ENCODE peak calls at places on chromosomes 1 and 21, in eight cellular contexts. F is suprapubic skin; U is SJSA1; S is psoas muscle; D is left ventricle myocardium inferior; K is fibroblast of lung; O is CD8-positive, alpha-beta memory T cell; Z is cardiac muscle cell. E is an unnamed sample. For H3K36me3 and H3K27me3, the result is how much of the 10 kb centered on the place peaks cover.

GRCh38 chr1:64531057-64531456 is 61.1 kb downstream of the CACHD1 start:
- DNase-seq in O (no peak), Z (no peak), F (no peak), K (no peak), S (no peak), U (no peak), D (no peak), E (no peak)

GRCh38 chr21:42067531-42068255 is 3.4 kb upstream of the UMODL1 start:
- DNase-seq in F (no peak), Z (no peak), O (no peak), D (no peak), S (peak), U (no peak), K (no peak), E (no peak)

GRCh38 chr1:184535191-184535970 is 148.6 kb downstream of the C1orf21 start:
- DNase-seq in K (peak), S (no peak), F (no peak), D (no peak), O (no peak), Z (no peak), U (no peak), E (peak)

GRCh38 chr1:94819584-94819944 is 593 bp upstream of the SLC44A3 start:
- DNase-seq in F (no peak), D (no peak), U (no peak), S (no peak), Z (no peak), O (no peak), K (no peak), E (no peak)

GRCh38 chr1:183394435-183394834 is 23.7 kb downstream of the NMNAT2 start:
- DNase-seq in K (no peak), D (no peak), U (no peak), O (no peak), S (no peak), Z (no peak), F (no peak), E (no peak)

GRCh38 chr1:48493970-48494769 is 22.2 kb upstream of the SPATA6 start:
- DNase-seq in S (no peak), K (peak), F (no peak), O (no peak), U (no peak), Z (no peak), D (no peak), E (peak)

GRCh38 chr1:36471830-36472641 is 7.9 kb upstream of the MRPS15 start:
- DNase-seq in K (no peak), U (no peak), F (no peak), S (no peak), Z (no peak), D (no peak), O (no peak), E (no peak)

GRCh38 chr1:15703562-15703961 is 19.4 kb downstream of the PLEKHM2 start:
- DNase-seq in O (no peak), U (no peak), F (no peak), K (peak), Z (peak), D (peak), S (peak), E (peak)

GRCh38 chr1:113899101-113899500 is 5.5 kb downstream of the AP4B1 start:
- DNase-seq in O (no peak), U (no peak), F (no peak), S (no peak), K (no peak), D (no peak), Z (no peak), E (peak)

GRCh38 chr1:180636138-180636537 is 4.3 kb downstream of the XPR1 start:
- DNase-seq in U (no peak), S (no peak), Z (no peak), F (no peak), D (no peak), O (no peak), K (no peak), E (no peak)

GRCh38 chr1:231165371-231165770 is 3.5 kb downstream of the TRIM67 start:
- DNase-seq in S (no peak), F (no peak), D (no peak), Z (no peak), O (no peak), K (peak), U (no peak), E (peak)

GRCh38 chr1:14095001-14095400 is 395.0 kb downstream of the PRDM2 start:
- DNase-seq in O (no peak), S (no peak), K (peak), U (no peak), D (no peak), Z (peak), F (no peak), E (peak)

GRCh38 chr1:42979888-42980800 is 21.5 kb upstream of the SLC2A1 start:
- DNase-seq in K (no peak), U (no peak), Z (no peak), F (no peak), D (no peak), O (no peak), S (no peak), E (no peak)

GRCh38 chr21:34797202-34797527 is 128.4 kb downstream of the CLIC6 start:
- DNase-seq in K (no peak), O (no peak), D (no peak), S (no peak), U (peak), Z (no peak), F (no peak), E (no peak)

GRCh38 chr21:34799092-34799491 is 130.3 kb downstream of the CLIC6 start:
- DNase-seq in S (no peak), D (no peak), O (no peak), U (no peak), Z (no peak), F (no peak), K (no peak), E (no peak)

GRCh38 chr21:34796518-34797201 is 127.9 kb downstream of the CLIC6 start:
- DNase-seq in F (no peak), O (no peak), U (peak), Z (peak), D (no peak), S (no peak), K (no peak), E (peak)

GRCh38 chr21:34795152-34796141 is 126.7 kb downstream of the CLIC6 start:
- DNase-seq in F (no peak), S (peak), O (no peak), D (no peak), Z (no peak), K (peak), U (peak), E (peak)

GRCh38 chr21:34797926-34798595 is 129.3 kb downstream of the CLIC6 start:
- DNase-seq in D (no peak), F (no peak), K (no peak), U (peak), Z (no peak), S (no peak), O (no peak), E (no peak)
- H3K36me3 ChIP-seq in D (under half), F (under half), K (under half), U (half or more), Z (under half), S (under half), O (half or more), E (half or more)

GRCh38 chr1:246725191-246725590 is 982 bp downstream of the SCCPDH start:
- DNase-seq in Z (no peak), D (no peak), U (no peak), K (no peak), S (no peak), F (no peak), O (no peak), E (peak)
- H3K4me3 ChIP-seq in Z (peak), D (peak), U (peak), K (peak), S (peak), F (peak), O (no peak), E (peak)

DNA sequence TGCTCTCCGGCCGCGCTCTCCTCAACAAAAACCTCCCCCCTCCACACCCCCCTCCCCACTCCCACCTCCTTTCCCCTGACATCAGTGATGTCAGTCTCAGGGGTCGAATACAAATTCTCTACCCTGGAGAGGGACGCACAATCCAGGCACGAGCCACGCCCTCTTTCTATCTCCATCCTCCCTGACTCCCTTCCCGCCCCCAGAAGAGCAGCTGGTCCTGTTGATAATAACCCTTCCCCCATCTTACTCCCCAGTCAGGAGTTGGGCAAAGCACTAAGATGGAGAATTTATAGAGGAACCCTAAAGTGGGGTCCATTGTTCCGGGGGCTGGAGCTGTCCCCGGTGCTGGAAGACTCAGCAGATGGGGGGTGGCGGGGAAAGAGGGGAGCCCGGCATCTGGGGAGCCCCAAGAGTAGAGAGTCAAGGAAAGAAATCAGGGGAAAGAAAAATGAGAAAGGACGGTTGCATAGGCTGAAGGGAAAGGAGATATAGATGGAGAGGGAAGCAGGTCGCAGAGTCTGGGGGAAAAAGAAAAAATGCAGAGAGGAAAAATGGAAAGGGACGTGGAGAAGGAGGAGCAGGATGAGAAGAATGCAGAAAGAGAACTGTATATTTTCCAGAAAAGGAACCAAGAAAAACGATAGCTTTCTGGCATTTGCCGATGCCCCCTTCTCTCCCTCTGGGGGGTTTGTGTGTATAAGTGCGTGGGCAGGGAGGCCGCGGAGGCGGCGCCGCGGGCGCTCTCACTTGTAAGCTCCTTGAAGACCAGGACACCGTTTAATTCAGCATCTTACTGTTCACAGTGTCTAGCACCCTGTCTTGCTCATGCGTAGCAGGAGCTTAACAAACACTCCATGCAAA is at the start of gene CELF3:
- DNase-seq in U (no peak), S (no peak), K (peak), D (no peak), F (no peak), O (peak), Z (peak), E (peak)
- H3K27me3 ChIP-seq in U (under half), S (under half), K (under half), D (half or more), F (under half), O (under half), Z (under half), E (under half)

GRCh38 chr1:161335796-161336195 is 21.6 kb downstream of the SDHC start:
- DNase-seq in Z (no peak), S (no peak), K (peak), U (no peak), D (no peak), O (no peak), F (no peak), E (peak)

GRCh38 chr1:161333166-161333565 is 19.0 kb downstream of the SDHC start:
- DNase-seq in U (no peak), F (no peak), S (no peak), Z (no peak), D (no peak), O (no peak), K (no peak), E (no peak)

DNA sequence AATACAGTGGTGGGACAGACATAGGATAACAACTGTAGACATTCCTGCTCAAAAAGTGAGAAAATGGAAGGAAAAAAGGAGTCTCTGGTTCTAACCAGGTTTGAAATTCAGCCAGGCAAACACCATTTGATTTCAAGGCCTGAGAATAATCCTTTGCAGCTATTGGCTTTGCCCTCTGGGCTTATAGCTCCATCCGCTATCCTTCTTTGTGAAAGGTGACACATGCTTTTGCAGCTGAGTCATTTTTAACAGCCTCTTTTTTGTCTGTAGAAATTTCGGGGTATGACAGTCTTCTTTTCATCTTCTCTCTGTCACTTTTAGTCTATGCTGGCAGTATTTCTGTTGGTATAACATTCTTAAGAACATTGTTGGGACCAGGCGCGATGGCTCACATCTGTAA is 16.2 kb downstream of the SDHC start:
- DNase-seq in S (no peak), F (no peak), K (no peak), O (no peak), Z (no peak), D (no peak), U (no peak), E (peak)
- H3K36me3 ChIP-seq in S (under half), F (half or more), K (under half), O (under half), Z (under half), D (half or more), U (half or more), E (half or more)

GRCh38 chr1:44523747-44524146 is 118.7 kb downstream of the RNF220 start:
- DNase-seq in Z (no peak), S (no peak), F (no peak), K (no peak), D (no peak), U (no peak), O (no peak), E (no peak)

GRCh38 chr1:44521378-44522080 is 116.5 kb downstream of the RNF220 start:
- DNase-seq in Z (no peak), O (no peak), S (no peak), U (no peak), D (no peak), K (no peak), F (no peak), E (no peak)

GRCh38 chr1:44526295-44527073 is 121.4 kb downstream of the RNF220 start:
- DNase-seq in O (no peak), Z (no peak), F (no peak), D (no peak), K (peak), S (no peak), U (no peak), E (no peak)

GRCh38 chr1:44524180-44524579 is 119.1 kb downstream of the RNF220 start:
- DNase-seq in D (no peak), F (no peak), U (no peak), K (no peak), O (no peak), Z (no peak), S (no peak), E (no peak)

GRCh38 chr1:44524655-44525530 is 119.8 kb downstream of the RNF220 start:
- DNase-seq in O (no peak), Z (peak), F (no peak), U (no peak), K (no peak), S (no peak), D (no peak), E (no peak)
- H3K4me3 ChIP-seq in O (no peak), Z (peak), F (no peak), U (no peak), K (no peak), S (no peak), D (peak), E (no peak)